ENCODE peak calls at places on chromosomes 12 and 14, in seven cellular contexts. E is fibroblast of villous mesenchyme, N is right lobe of liver, M is adrenal gland, C is transverse colon, S is pancreas, Z is foreskin fibroblast. R is an unnamed sample.

GRCh38 chr14:105294142-105294597 is 6.6 kb downstream of the BRF1 start:
- DNase-seq in M (peak; percentile 71), C (no peak), S (peak; percentile 71), E (peak; percentile 37), N (no peak), Z (peak; percentile 62), R (no peak)

GRCh38 chr14:80926706-80927384 is 14.7 kb downstream of the CEP128 start:
- DNase-seq in N (no peak), S (peak; percentile 8), M (no peak), Z (peak; percentile 72), C (no peak), E (peak; percentile 75), R (no peak)

GRCh38 chr12:47837190-47838171 is 17.8 kb upstream of the HDAC7 start:
- DNase-seq in N (peak; percentile 70), Z (peak; percentile 88), M (peak; percentile 84), S (peak; percentile 76), E (peak; percentile 79), C (peak; percentile 78), R (no peak)

GRCh38 chr12:64670856-64671639 is 60.8 kb downstream of the RASSF3 start:
- DNase-seq in Z (peak; percentile 71), S (no peak), C (peak; percentile 55), N (no peak), E (peak; percentile 83), M (peak; percentile 63), R (no peak)

GRCh38 chr14:52268191-52269061 is 928 bp downstream of the PTGDR start:
- DNase-seq in N (no peak), Z (peak; percentile 69), S (peak; percentile 53), C (no peak), E (peak; percentile 30), M (no peak), R (no peak)

GRCh38 chr14:104137297-104138097 is 890 bp upstream of the KIF26A start:
- DNase-seq in N (peak; percentile 74), S (peak; percentile 86), M (peak; percentile 64), Z (peak; percentile 63), C (peak; percentile 73), E (peak; percentile 47), R (no peak)

GRCh38 chr12:8099235-8099634 is 17.2 kb downstream of the NECAP1 start:
- DNase-seq in S (no peak), N (no peak), C (no peak), M (no peak), E (no peak), Z (no peak), R (no peak)

GRCh38 chr12:16884819-16885218 is 278.9 kb upstream of the LMO3 start:
- DNase-seq in S (no peak), E (no peak), C (no peak), Z (no peak), M (no peak), N (no peak), R (no peak)

GRCh38 chr12:862303-862911 is 87.1 kb downstream of the RAD52 start:
- DNase-seq in S (no peak), C (no peak), N (no peak), M (no peak), E (no peak), Z (no peak), R (no peak)

GRCh38 chr12:117240356-117240755 is 50.1 kb upstream of the FBXO21 start:
- DNase-seq in S (no peak), C (no peak), M (no peak), E (no peak), Z (no peak), N (no peak), R (no peak)

GRCh38 chr14:24032727-24033418 is 18.9 kb upstream of the CARMIL3 start:
- DNase-seq in E (peak; percentile 88), S (no peak), Z (peak; percentile 88), N (peak; percentile 75), M (peak; percentile 66), C (no peak), R (no peak)

GRCh38 chr12:123131291-123131831 is 19.5 kb downstream of the PITPNM2 start:
- DNase-seq in E (no peak), M (no peak), N (no peak), S (no peak), C (peak; percentile 57), Z (no peak), R (no peak)

GRCh38 chr12:13208533-13209278 is 12.2 kb downstream of the EMP1 start:
- DNase-seq in M (no peak), S (no peak), C (no peak), E (peak; percentile 63), Z (peak; percentile 52), N (no peak), R (no peak)

GRCh38 chr12:117279606-117280005 is 81.8 kb downstream of the NOS1 start:
- DNase-seq in N (no peak), E (no peak), M (no peak), S (no peak), Z (no peak), C (no peak), R (no peak)

GRCh38 chr12:44126811-44127210 is 290.9 kb downstream of the TMEM117 start:
- DNase-seq in M (no peak), E (no peak), N (no peak), S (no peak), C (no peak), Z (no peak), R (no peak)

GRCh38 chr12:59452259-59452658 is 143.6 kb upstream of the SLC16A7 start:
- DNase-seq in M (no peak), S (no peak), N (no peak), E (peak; percentile 53), Z (peak; percentile 92), C (no peak), R (peak; percentile 45)

GRCh38 chr12:20142956-20143355 is 225.4 kb upstream of the PDE3A start:
- DNase-seq in C (no peak), Z (no peak), N (no peak), M (no peak), S (no peak), E (no peak), R (no peak)

GRCh38 chr12:57896437-57897201 is 44.7 kb upstream of the ATP23 start:
- DNase-seq in E (peak; percentile 81), N (peak; percentile 78), M (peak; percentile 77), Z (peak; percentile 85), C (peak; percentile 79), S (peak; percentile 82), R (no peak)

GRCh38 chr12:113310489-113310888 is 24.4 kb downstream of the SLC8B1 start:
- DNase-seq in S (no peak), E (no peak), N (no peak), Z (no peak), M (no peak), C (no peak), R (no peak)
- TF ChIP-seq CTCF in S (no peak), E (no peak), N (no peak), Z (no peak), M (no peak), C (no peak), R (peak; percentile 7)

DNA sequence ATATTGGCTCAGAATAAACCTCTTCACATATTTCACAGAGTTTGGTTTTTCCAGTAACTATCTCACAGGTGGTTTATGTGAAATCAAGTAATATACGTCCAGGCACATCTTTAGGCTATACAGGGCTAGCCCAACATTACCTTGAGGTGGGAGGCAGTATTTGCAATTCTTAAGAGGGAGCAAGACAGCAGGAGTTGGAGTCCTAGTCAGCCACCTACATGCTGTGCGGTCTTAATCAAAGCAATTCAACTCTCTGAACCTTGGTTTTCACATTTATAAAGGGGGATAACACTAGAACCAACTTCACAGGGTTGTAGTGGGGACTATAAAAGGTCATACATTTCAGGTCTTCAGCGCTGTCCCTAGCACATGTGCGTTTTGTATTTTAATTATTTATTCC is 73.5 kb upstream of the FICD start:
- DNase-seq in S (no peak), M (no peak), C (no peak), Z (no peak), N (no peak), E (no peak), R (no peak)
- H3K4me3 ChIP-seq in S (no peak overlapping the region), M (no peak overlapping the region), C (no peak overlapping the region), Z (no peak overlapping the region), N (no peak overlapping the region), E (no peak overlapping the region), R (no peak overlapping the region)

GRCh38 chr14:74246561-74246960 is 7.3 kb downstream of the VSX2 start:
- DNase-seq in N (no peak), M (no peak), C (no peak), E (no peak), Z (no peak), S (no peak), R (no peak)

GRCh38 chr14:74255281-74255680 is 16.0 kb downstream of the VSX2 start:
- DNase-seq in N (no peak), C (no peak), M (no peak), S (no peak), Z (no peak), E (no peak), R (no peak)

GRCh38 chr14:74249433-74250375 is 10.5 kb downstream of the VSX2 start:
- DNase-seq in Z (no peak), E (no peak), N (no peak), C (no peak), M (no peak), S (no peak), R (no peak)

GRCh38 chr14:74248036-74248435 is 8.8 kb downstream of the VSX2 start:
- DNase-seq in S (no peak), Z (no peak), C (no peak), M (no peak), N (no peak), E (no peak), R (no peak)

DNA sequence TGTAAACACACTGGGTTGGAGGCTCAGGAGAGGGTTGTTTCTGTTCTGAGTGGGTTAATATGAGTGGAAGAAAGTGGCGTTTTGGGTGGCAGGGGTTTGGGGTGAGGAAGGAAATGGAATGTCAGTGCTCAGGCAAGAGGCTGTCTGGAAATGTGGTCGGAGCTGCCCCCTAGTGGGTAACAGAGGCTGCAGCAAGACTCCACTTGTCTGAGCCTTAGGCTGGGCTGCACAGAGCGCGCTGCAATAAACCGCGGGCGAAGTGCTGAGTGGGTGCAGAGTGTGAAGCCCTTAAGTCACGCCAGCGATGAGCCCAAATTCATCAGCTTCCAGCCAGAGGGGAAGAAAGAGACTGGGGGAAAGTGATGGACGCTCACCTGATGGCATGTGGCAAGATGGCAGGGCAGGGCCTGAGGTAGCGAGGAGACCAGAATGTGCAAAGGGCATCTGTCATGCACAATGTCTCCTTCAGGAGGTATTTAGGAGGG is 12.3 kb downstream of the VSX2 start:
- DNase-seq in N (peak; percentile 83), C (peak; percentile 79), M (peak; percentile 85), E (peak; percentile 80), Z (peak; percentile 86), S (peak; percentile 85), R (peak; percentile 61)
- TF ChIP-seq CTCF in N (peak; percentile 91), C (peak; percentile 85), M (peak; percentile 84), E (peak; percentile 92), Z (peak; percentile 96), S (peak; percentile 80), R (peak; percentile 96)

GRCh38 chr12:132437252-132438138 is 52.5 kb upstream of the FBRSL1 start:
- DNase-seq in N (no peak), Z (no peak), C (no peak), E (no peak), M (no peak), S (peak; percentile 73), R (no peak)
- H3K4me3 ChIP-seq in N (no peak overlapping the region), Z (no peak overlapping the region), C (no peak overlapping the region), E (no peak overlapping the region), M (no peak overlapping the region), S (peak overlapping the region; percentile 31), R (no peak overlapping the region)

R was measured in HFF-Myc.